ENCODE peak calls at places on chromosomes 12 and 14, in seven cellular contexts. G is AG10803, M is NCI-H748 treated with DMSO at 0.1 percent for 48 hours, Z is H7, S is HTR-8/SVneo, A is A549, J is colonic mucosa. W is an unnamed sample.
A peak's percentile ranks its signal among the peaks of the same experiment; 100 is the strongest.

GRCh38 chr14:105200074-105200473 is 19.0 kb upstream of the NUDT14 start:
- DNase-seq in G (no peak), M (no peak), Z (no peak), S (no peak), A (no peak), J (no peak), W (no peak)

GRCh38 chr14:57487771-57488170 is 5.9 kb downstream of the CCDC198 start:
- DNase-seq in G (peak; percentile 25), M (no peak), Z (no peak), S (no peak), A (no peak), J (no peak), W (no peak)

GRCh38 chr12:57467915-57468314 is 8.3 kb downstream of the GLI1 start:
- DNase-seq in G (no peak), M (no peak), Z (no peak), S (no peak), A (no peak), J (no peak), W (no peak)

GRCh38 chr12:101570022-101570421 is 24.7 kb upstream of the MYBPC1 start:
- DNase-seq in G (peak; percentile 55), M (peak; percentile 5), Z (no peak), S (peak; percentile 34), A (peak; percentile 43), J (no peak), W (no peak)

GRCh38 chr12:88575361-88575959 is 4.8 kb downstream of the KITLG start:
- DNase-seq in G (no peak), M (peak; percentile 78), Z (no peak), S (no peak), A (no peak), J (no peak), W (no peak)

GRCh38 chr12:27619308-27619707 is 76.9 kb upstream of the REP15 start:
- DNase-seq in G (peak; percentile 85), M (no peak), Z (no peak), S (peak; percentile 80), A (peak; percentile 78), J (no peak), W (peak; percentile 10)

GRCh38 chr14:98404811-98405210 is 867.2 kb downstream of the BCL11B start:
- DNase-seq in G (no peak), M (no peak), Z (no peak), S (no peak), A (no peak), J (no peak), W (no peak)

GRCh38 chr12:59861635-59862034 is 265.8 kb downstream of the SLC16A7 start:
- DNase-seq in G (peak; percentile 10), M (no peak), Z (no peak), S (no peak), A (no peak), J (no peak), W (no peak)

GRCh38 chr12:43285248-43285647 is 266.8 kb downstream of the ADAMTS20 start:
- DNase-seq in G (peak; percentile 77), M (no peak), Z (no peak), S (peak; percentile 47), A (no peak), J (no peak), W (no peak)

GRCh38 chr12:130881548-130881947 is 9.7 kb downstream of the RAN start:
- DNase-seq in G (no peak), M (no peak), Z (no peak), S (no peak), A (no peak), J (no peak), W (no peak)

GRCh38 chr12:108332791-108333382 is 6.2 kb downstream of the CMKLR1 start:
- DNase-seq in G (no peak), M (no peak), Z (no peak), S (no peak), A (no peak), J (peak; percentile 25), W (no peak)

GRCh38 chr12:107670999-107671643 is 14.5 kb upstream of the PWP1 start:
- DNase-seq in G (no peak), M (no peak), Z (peak; percentile 75), S (no peak), A (peak; percentile 48), J (peak; percentile 32), W (peak; percentile 32)

W was measured in T-helper 2 cell treated with Interferon-gamma antibody and Interleukin-4, amounts not matched to agents 5 μg/mL and 100 μg/mL, for 36 hours.